ENCODE peak calls at places on chromosomes 16 and 17, in eight cellular contexts. Q, H, J, V, T, U, N and S are unnamed samples.

GRCh38 chr16:69938981-69939820 is 11.9 kb upstream of the CLEC18A start:
- DNase-seq in Q (peak; percentile 10), H (no peak), J (no peak), V (no peak), T (no peak), U (no peak), N (no peak), S (no peak)

GRCh38 chr16:75483222-75483621 is 12.0 kb downstream of the CHST6 start:
- DNase-seq in Q (no peak), H (no peak), J (no peak), V (no peak), T (no peak), U (no peak), N (peak; percentile 43), S (peak; percentile 31)

GRCh38 chr16:50841081-50841886 is 99.4 kb downstream of the CYLD start:
- DNase-seq in Q (peak; percentile 42), H (no peak), J (no peak), V (no peak), T (no peak), U (no peak), N (no peak), S (no peak)

GRCh38 chr17:48244814-48245213 is 137.2 kb downstream of the SNX11 start:
- DNase-seq in Q (no peak), H (no peak), J (no peak), V (no peak), T (no peak), U (no peak), N (no peak), S (no peak)

GRCh38 chr16:27304881-27305280 is 8.9 kb upstream of the IL4R start:
- DNase-seq in Q (no peak), H (no peak), J (peak; percentile 15), V (no peak), T (no peak), U (no peak), N (no peak), S (no peak)

GRCh38 chr17:67171560-67171959 is 73.4 kb downstream of the HELZ start:
- DNase-seq in Q (no peak), H (no peak), J (no peak), V (no peak), T (no peak), U (no peak), N (no peak), S (no peak)

GRCh38 chr16:84635702-84636101 is 12.6 kb upstream of the KLHL36 start:
- DNase-seq in Q (no peak), H (no peak), J (no peak), V (no peak), T (no peak), U (no peak), N (no peak), S (no peak)

GRCh38 chr16:23523321-23523720 is 13.0 kb upstream of the GGA2 start:
- DNase-seq in Q (no peak), H (no peak), J (no peak), V (no peak), T (no peak), U (no peak), N (no peak), S (no peak)

GRCh38 chr17:80362428-80363119 is 52.4 kb upstream of the ENDOV start:
- DNase-seq in Q (peak; percentile 60), H (no peak), J (peak; percentile 35), V (peak; percentile 52), T (no peak), U (peak; percentile 21), N (peak; percentile 83), S (peak; percentile 37)

GRCh38 chr17:80921159-80921558 is 70.5 kb upstream of the CHMP6 start:
- DNase-seq in Q (no peak), H (no peak), J (no peak), V (no peak), T (no peak), U (no peak), N (no peak), S (no peak)

GRCh38 chr17:5557485-5557884 is 26.8 kb downstream of the NLRP1 start:
- DNase-seq in Q (no peak), H (no peak), J (peak; percentile 25), V (no peak), T (no peak), U (no peak), N (peak; percentile 84), S (no peak)

GRCh38 chr16:140175-140857 is 1.8 kb upstream of the NPRL3 start:
- DNase-seq in Q (no peak), H (no peak), J (no peak), V (no peak), T (no peak), U (no peak), N (no peak), S (no peak)

GRCh38 chr16:84509032-84509950 is 4.8 kb upstream of the MEAK7 start:
- DNase-seq in Q (no peak), H (no peak), J (peak; percentile 53), V (no peak), T (no peak), U (no peak), N (no peak), S (no peak)

GRCh38 chr16:78563905-78564304 is 464.5 kb downstream of the WWOX start:
- DNase-seq in Q (no peak), H (no peak), J (no peak), V (no peak), T (no peak), U (peak; percentile 65), N (no peak), S (no peak)

GRCh38 chr16:82460761-82461160 is 166.0 kb upstream of the CDH13 start:
- DNase-seq in Q (no peak), H (no peak), J (no peak), V (no peak), T (no peak), U (no peak), N (no peak), S (no peak)

GRCh38 chr16:82414476-82414875 is 212.3 kb upstream of the CDH13 start:
- DNase-seq in Q (no peak), H (peak; percentile 90), J (no peak), V (no peak), T (no peak), U (no peak), N (no peak), S (no peak)

GRCh38 chr16:30113711-30114333 is 485 bp upstream of the GDPD3 start:
- DNase-seq in Q (no peak), H (no peak), J (no peak), V (no peak), T (no peak), U (no peak), N (peak; percentile 20), S (no peak)

GRCh38 chr16:50644730-50645129 is 36.4 kb downstream of the SNX20 start:
- DNase-seq in Q (peak; percentile 42), H (no peak), J (no peak), V (no peak), T (no peak), U (peak; percentile 20), N (no peak), S (no peak)

GRCh38 chr17:30449480-30449879 is 27.7 kb upstream of the GOSR1 start:
- DNase-seq in Q (no peak), H (no peak), J (no peak), V (no peak), T (no peak), U (peak; percentile 51), N (peak; percentile 10), S (no peak)

GRCh38 chr17:82052638-82053059 is 951 bp downstream of the GPS1 start:
- DNase-seq in Q (no peak), H (no peak), J (no peak), V (no peak), T (no peak), U (no peak), N (no peak), S (no peak)

GRCh38 chr17:38815576-38816193 is 9.4 kb downstream of the CWC25 start:
- DNase-seq in Q (no peak), H (no peak), J (no peak), V (no peak), T (peak; percentile 72), U (no peak), N (peak; percentile 59), S (no peak)
- TF ChIP-seq POLR2A in Q (no peak), H (no peak), J (no peak), V (no peak), T (no peak), U (no peak), N (no peak), S (no peak)

DNA sequence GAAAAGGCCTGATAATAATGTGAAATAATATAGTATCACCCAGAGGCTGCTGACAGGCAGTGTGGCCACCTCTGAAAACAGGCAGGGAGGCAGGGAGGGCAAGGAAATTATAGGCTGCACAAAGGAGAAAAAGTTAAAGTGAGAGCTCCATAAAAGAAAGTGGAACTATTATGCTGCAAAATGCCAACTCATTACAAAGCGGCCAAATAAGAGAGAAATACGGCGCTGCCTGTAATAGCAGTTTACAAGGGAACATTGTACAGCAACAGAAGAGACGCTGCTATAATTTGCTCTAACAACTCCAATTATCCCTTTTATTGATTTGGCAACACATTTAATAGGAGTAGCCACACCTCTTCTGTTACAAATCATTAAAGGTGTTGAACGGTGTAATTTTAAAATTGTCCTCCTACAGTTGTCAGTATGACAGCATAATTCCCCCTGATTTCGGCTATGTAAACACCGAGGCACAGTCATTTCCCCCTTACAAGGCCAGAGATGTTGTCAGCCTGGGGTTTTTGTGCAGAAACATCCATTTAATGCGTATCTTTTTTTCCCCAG is 120.3 kb downstream of the MRM1 start:
- DNase-seq in Q (no peak), H (no peak), J (no peak), V (no peak), T (no peak), U (no peak), N (peak; percentile 2), S (no peak)
- H3K27ac ChIP-seq in Q (no peak overlapping the region), H (peak overlapping the region; percentile 33), J (no peak overlapping the region), V (peak overlapping the region; percentile 63), T (peak overlapping the region; percentile 45), U (no peak overlapping the region), N (no peak overlapping the region), S (no peak overlapping the region)

GRCh38 chr17:78892936-78893379 is 10.0 kb downstream of the CEP295NL start:
- DNase-seq in Q (no peak), H (no peak), J (no peak), V (no peak), T (no peak), U (no peak), N (no peak), S (no peak)
- H3K4me1 ChIP-seq in Q (peaks cover 69% of the 10 kb centered on the region), H (peaks cover 75% of the 10 kb centered on the region), J (peaks cover 74% of the 10 kb centered on the region), V (peaks cover 3% of the 10 kb centered on the region), T (peaks cover 3% of the 10 kb centered on the region), U (no peaks in the 10 kb centered on the region), N (peaks cover 25% of the 10 kb centered on the region), S (peaks cover 4% of the 10 kb centered on the region)

GRCh38 chr16:15857779-15858560 is 1.1 kb upstream of the MYH11 start:
- DNase-seq in Q (peak; percentile 26), H (no peak), J (no peak), V (no peak), T (peak; percentile 38), U (peak; percentile 29), N (peak; percentile 50), S (peak; percentile 53)

GRCh38 chr16:15856217-15856616 is 611 bp downstream of the MYH11 start:
- DNase-seq in Q (no peak), H (no peak), J (no peak), V (no peak), T (no peak), U (no peak), N (no peak), S (no peak)

GRCh38 chr16:15855704-15856003 is 1.2 kb downstream of the MYH11 start:
- DNase-seq in Q (no peak), H (no peak), J (no peak), V (no peak), T (no peak), U (no peak), N (no peak), S (no peak)

GRCh38 chr16:15858921-15859668 is 2.3 kb upstream of the MYH11 start:
- DNase-seq in Q (no peak), H (no peak), J (no peak), V (no peak), T (no peak), U (no peak), N (no peak), S (no peak)

GRCh38 chr16:15856901-15857778 is at the start of gene MYH11:
- DNase-seq in Q (peak; percentile 33), H (no peak), J (no peak), V (no peak), T (no peak), U (no peak), N (no peak), S (peak; percentile 55)
- TF ChIP-seq POLR2A in Q (no peak), H (peak; percentile 40), J (no peak), V (no peak), T (no peak), U (no peak), N (no peak), S (no peak)